ENCODE peak calls at places on chromosomes 2 and 18, in four cellular contexts. T, U, V and I are unnamed samples.
A peak's percentile ranks its signal among the peaks of the same experiment; 100 is the strongest.

GRCh38 chr2:128237911-128238697 is 80.6 kb downstream of the HS6ST1 start:
- DNase-seq in T (no peak), U (no peak), V (no peak), I (no peak)

GRCh38 chr2:186946896-186947467 is 98.0 kb upstream of the ZSWIM2 start:
- DNase-seq in T (no peak), U (no peak), V (no peak), I (no peak)

GRCh38 chr2:136407952-136408318 is 290.0 kb upstream of the CXCR4 start:
- DNase-seq in T (no peak), U (no peak), V (no peak), I (no peak)

GRCh38 chr2:235492850-235493344 is 946 bp upstream of the AGAP1 start:
- DNase-seq in T (no peak), U (no peak), V (no peak), I (no peak)

GRCh38 chr2:61855178-61855523 is 1.3 kb upstream of the FAM161A start:
- DNase-seq in T (no peak), U (no peak), V (no peak), I (peak; percentile 45)

GRCh38 chr2:177606636-177607035 is 214.1 kb downstream of the AGPS start:
- DNase-seq in T (peak; percentile 41), U (no peak), V (no peak), I (no peak)

GRCh38 chr2:207317358-207317984 is 151.7 kb upstream of the KLF7 start:
- DNase-seq in T (no peak), U (no peak), V (no peak), I (no peak)

GRCh38 chr2:177171418-177171865 is 41.2 kb upstream of the HNRNPA3 start:
- DNase-seq in T (no peak), U (no peak), V (no peak), I (no peak)

GRCh38 chr2:127179756-127180155 is 40.3 kb downstream of the CYP27C1 start:
- DNase-seq in T (no peak), U (no peak), V (no peak), I (no peak)

GRCh38 chr2:200172944-200173481 is 133.5 kb upstream of the SPATS2L start:
- DNase-seq in T (no peak), U (no peak), V (no peak), I (no peak)

GRCh38 chr2:224372624-224373023 is 29.3 kb downstream of the FAM124B start:
- DNase-seq in T (no peak), U (no peak), V (no peak), I (no peak)

GRCh38 chr2:61288070-61288841 is 126.3 kb downstream of the C2orf74 start:
- DNase-seq in T (no peak), U (peak; percentile 60), V (no peak), I (no peak)

GRCh38 chr2:172427990-172428840 is 829 bp downstream of the ITGA6 start:
- DNase-seq in T (peak; percentile 49), U (no peak), V (no peak), I (peak; percentile 74)

GRCh38 chr2:235996419-235996818 is 171.8 kb downstream of the GBX2 start:
- DNase-seq in T (no peak), U (no peak), V (no peak), I (no peak)

GRCh38 chr2:145845207-145845894 is 1325.4 kb upstream of the ZEB2 start:
- DNase-seq in T (no peak), U (no peak), V (no peak), I (peak; percentile 41)

GRCh38 chr2:131413148-131413747 is 49.3 kb upstream of the RAB6D start:
- DNase-seq in T (peak; percentile 56), U (peak; percentile 47), V (peak; percentile 15), I (peak; percentile 61)

GRCh38 chr18:51355841-51356240 is 158.4 kb upstream of the MEX3C start:
- DNase-seq in T (no peak), U (no peak), V (no peak), I (no peak)

GRCh38 chr2:182854405-182855105 is 11.9 kb downstream of the FRZB start:
- DNase-seq in T (no peak), U (no peak), V (no peak), I (no peak)

GRCh38 chr2:104733544-104733943 is 120.4 kb upstream of the POU3F3 start:
- DNase-seq in T (peak; percentile 65), U (peak; percentile 44), V (no peak), I (peak; percentile 41)

GRCh38 chr2:67414867-67415266 is 17.7 kb downstream of the ETAA1 start:
- DNase-seq in T (no peak), U (no peak), V (no peak), I (no peak)

GRCh38 chr2:71348302-71348701 is 16.7 kb downstream of the ZNF638 start:
- DNase-seq in T (no peak), U (no peak), V (no peak), I (peak; percentile 16)

GRCh38 chr18:47876813-47877212 is 53.6 kb downstream of the SMAD2 start:
- DNase-seq in T (no peak), U (no peak), V (no peak), I (no peak)

GRCh38 chr2:216001612-216002215 is 11.6 kb downstream of the MREG start:
- DNase-seq in T (no peak), U (no peak), V (no peak), I (no peak)

GRCh38 chr2:95025406-95026319 is at the start of gene MAL:
- DNase-seq in T (no peak), U (no peak), V (no peak), I (no peak)

GRCh38 chr2:101770672-101771071 is 73.2 kb downstream of the MAP4K4 start:
- DNase-seq in T (peak; percentile 56), U (peak; percentile 56), V (peak; percentile 30), I (peak; percentile 82)

GRCh38 chr2:11533278-11534077 is at the start of gene GREB1:
- DNase-seq in T (no peak), U (no peak), V (no peak), I (peak; percentile 68)

GRCh38 chr2:177682768-177683472 is 290.3 kb downstream of the AGPS start:
- DNase-seq in T (no peak), U (peak; percentile 48), V (no peak), I (no peak)

GRCh38 chr2:240739797-240740196 is 48.1 kb downstream of the AQP12A start:
- DNase-seq in T (no peak), U (no peak), V (no peak), I (no peak)

GRCh38 chr2:54569745-54570296 is 113.7 kb downstream of the SPTBN1 start:
- DNase-seq in T (no peak), U (peak; percentile 49), V (peak; percentile 84), I (no peak)

GRCh38 chr18:24414349-24415003 is 12.0 kb upstream of the IMPACT start:
- DNase-seq in T (no peak), U (no peak), V (no peak), I (no peak)

GRCh38 chr2:241753493-241753892 is 19.1 kb downstream of the D2HGDH start:
- DNase-seq in T (no peak), U (no peak), V (no peak), I (no peak)

GRCh38 chr2:218301176-218301819 is 9.0 kb upstream of the TMBIM1 start:
- DNase-seq in T (peak; percentile 75), U (peak; percentile 38), V (peak; percentile 82), I (peak; percentile 90)

GRCh38 chr18:54232485-54233227 is 8.2 kb upstream of the MBD2 start:
- DNase-seq in T (no peak), U (no peak), V (no peak), I (no peak)

GRCh38 chr2:70942900-70943871 is 7.5 kb downstream of the ATP6V1B1 start:
- DNase-seq in T (no peak), U (no peak), V (no peak), I (no peak)

GRCh38 chr18:52685316-52685715 is 345.3 kb downstream of the DCC start:
- DNase-seq in T (no peak), U (no peak), V (no peak), I (no peak)

DNA sequence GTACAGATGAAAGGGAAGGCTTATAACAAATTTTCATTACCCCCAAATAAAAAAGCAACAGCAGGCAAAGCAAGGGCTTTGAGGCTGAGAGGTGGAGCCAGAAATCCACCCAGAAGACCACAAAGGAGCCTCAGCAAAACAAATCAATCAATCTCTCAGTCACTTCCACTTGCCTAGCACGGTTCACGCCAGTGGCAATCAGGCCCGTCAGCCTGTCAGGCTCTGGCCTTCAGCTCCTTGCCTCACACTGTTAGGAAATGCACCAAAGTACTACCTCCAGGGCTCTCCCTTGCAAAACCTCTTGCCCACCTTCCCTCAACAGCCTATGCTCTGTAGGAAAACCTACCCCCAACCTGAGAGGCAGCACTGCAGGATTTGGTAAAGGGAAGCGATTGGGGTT is 253.4 kb upstream of the ZNF521 start:
- DNase-seq in T (no peak), U (no peak), V (no peak), I (no peak)
- TF ChIP-seq TARDBP in T (no peak), U (no peak), V (no peak), I (no peak)

GRCh38 chr2:75146221-75146902 is 53.0 kb downstream of the TACR1 start:
- DNase-seq in T (no peak), U (no peak), V (no peak), I (no peak)
- TF ChIP-seq TARDBP in T (no peak), U (no peak), V (no peak), I (no peak)

GRCh38 chr2:96075199-96075771 is 40.6 kb upstream of the GPAT2 start:
- DNase-seq in T (no peak), U (no peak), V (no peak), I (no peak)

GRCh38 chr2:96074156-96074555 is 39.4 kb upstream of the GPAT2 start:
- DNase-seq in T (no peak), U (no peak), V (no peak), I (no peak)

GRCh38 chr2:96073170-96073775 is 38.6 kb upstream of the GPAT2 start:
- DNase-seq in T (no peak), U (no peak), V (no peak), I (no peak)

GRCh38 chr2:96072746-96073145 is 38.0 kb upstream of the GPAT2 start:
- DNase-seq in T (no peak), U (no peak), V (no peak), I (no peak)
- TF ChIP-seq TARDBP in T (no peak), U (no peak), V (no peak), I (no peak)

GRCh38 chr2:37876227-37876626 is 48.9 kb upstream of the RMDN2 start:
- DNase-seq in T (no peak), U (no peak), V (no peak), I (no peak)

GRCh38 chr2:37881397-37881796 is 43.7 kb upstream of the RMDN2 start:
- DNase-seq in T (no peak), U (no peak), V (no peak), I (no peak)

GRCh38 chr2:37880546-37880945 is 44.5 kb upstream of the RMDN2 start:
- DNase-seq in T (no peak), U (no peak), V (no peak), I (peak; percentile 9)

GRCh38 chr2:37877457-37878315 is 47.4 kb upstream of the RMDN2 start:
- DNase-seq in T (peak; percentile 50), U (peak; percentile 59), V (no peak), I (peak; percentile 62)

GRCh38 chr2:37878536-37878935 is 46.6 kb upstream of the RMDN2 start:
- DNase-seq in T (no peak), U (no peak), V (no peak), I (no peak)
- TF ChIP-seq TARDBP in T (no peak), U (no peak), V (no peak), I (no peak)